ENCODE peak calls at places on chromosomes 4 and X, in seven cellular contexts. Q, V, E, F, S, H and O are unnamed samples.

GRCh38 chrX:129559800-129560199 is 19.7 kb downstream of the OCRL start:
- DNase-seq in Q (no peak), V (no peak), E (no peak), F (no peak), S (no peak), H (no peak), O (no peak)

GRCh38 chr4:110878413-110878812 is 255.5 kb upstream of the PITX2 start:
- DNase-seq in Q (no peak), V (no peak), E (no peak), F (no peak), S (no peak), H (no peak), O (no peak)

GRCh38 chr4:123064390-123064789 is 142.0 kb upstream of the NUDT6 start:
- DNase-seq in Q (no peak), V (no peak), E (no peak), F (peak), S (no peak), H (no peak), O (no peak)

GRCh38 chr4:56821394-56822263 is at the start of gene SPINK2:
- DNase-seq in Q (peak), V (peak), E (peak), F (no peak), S (no peak), H (peak), O (peak)

GRCh38 chrX:99091459-99091858 is 1318.6 kb downstream of the PCDH19 start:
- DNase-seq in Q (no peak), V (no peak), E (no peak), F (no peak), S (no peak), H (no peak), O (no peak)

GRCh38 chr4:120785202-120785601 is 137.3 kb downstream of the PRDM5 start:
- DNase-seq in Q (no peak), V (no peak), E (no peak), F (no peak), S (no peak), H (no peak), O (no peak)

GRCh38 chr4:13988347-13989265 is 361.1 kb upstream of the BOD1L1 start:
- DNase-seq in Q (no peak), V (no peak), E (no peak), F (no peak), S (no peak), H (no peak), O (no peak)

GRCh38 chrX:37812110-37812509 is 32.3 kb downstream of the CYBB start:
- DNase-seq in Q (no peak), V (no peak), E (no peak), F (no peak), S (no peak), H (no peak), O (no peak)

GRCh38 chr4:121656269-121656641 is 40.5 kb downstream of the ANXA5 start:
- DNase-seq in Q (peak), V (peak), E (no peak), F (peak), S (peak), H (no peak), O (no peak)

GRCh38 chr4:8228319-8229250 is 29.5 kb downstream of the SH3TC1 start:
- DNase-seq in Q (peak), V (no peak), E (peak), F (no peak), S (peak), H (no peak), O (peak)

GRCh38 chr4:87017580-87018061 is 82.8 kb downstream of the AFF1 start:
- DNase-seq in Q (peak), V (no peak), E (no peak), F (no peak), S (no peak), H (no peak), O (no peak)

GRCh38 chrX:48558270-48558669 is 16.0 kb upstream of the RBM3 start:
- DNase-seq in Q (no peak), V (no peak), E (no peak), F (no peak), S (no peak), H (no peak), O (no peak)

GRCh38 chrX:119093991-119094741 is 21.4 kb downstream of the CT47C1 start:
- DNase-seq in Q (no peak), V (no peak), E (no peak), F (peak), S (no peak), H (no peak), O (no peak)

GRCh38 chr4:147957446-147957845 is 225.6 kb downstream of the ARHGAP10 start:
- DNase-seq in Q (no peak), V (no peak), E (no peak), F (no peak), S (no peak), H (no peak), O (no peak)

GRCh38 chr4:100738388-100739165 is 220.8 kb upstream of the EMCN start:
- DNase-seq in Q (no peak), V (no peak), E (no peak), F (no peak), S (no peak), H (peak), O (no peak)

GRCh38 chrX:12899506-12899905 is 6.9 kb upstream of the TLR8 start:
- DNase-seq in Q (no peak), V (no peak), E (no peak), F (no peak), S (no peak), H (no peak), O (no peak)

GRCh38 chr4:35228318-35228717 is 1016.0 kb downstream of the ARAP2 start:
- DNase-seq in Q (no peak), V (no peak), E (no peak), F (no peak), S (no peak), H (no peak), O (no peak)

GRCh38 chr4:32145987-32146386 is 1425.8 kb downstream of the PCDH7 start:
- DNase-seq in Q (no peak), V (no peak), E (no peak), F (no peak), S (no peak), H (no peak), O (no peak)

GRCh38 chr4:71229477-71230257 is 109.2 kb upstream of the SLC4A4 start:
- DNase-seq in Q (peak), V (peak), E (no peak), F (peak), S (no peak), H (peak), O (no peak)

GRCh38 chrX:72123471-72124185 is 8.1 kb downstream of the RTL5 start:
- DNase-seq in Q (no peak), V (no peak), E (no peak), F (no peak), S (no peak), H (no peak), O (no peak)

GRCh38 chr4:90922174-90922573 is 795.0 kb downstream of the CCSER1 start:
- DNase-seq in Q (no peak), V (no peak), E (no peak), F (no peak), S (no peak), H (no peak), O (no peak)

GRCh38 chr4:108619372-108620100 is 840 bp upstream of the RPL34 start:
- DNase-seq in Q (peak), V (no peak), E (no peak), F (no peak), S (no peak), H (no peak), O (no peak)

GRCh38 chrX:136473663-136474062 is 14.1 kb upstream of the BRS3 start:
- DNase-seq in Q (no peak), V (no peak), E (no peak), F (no peak), S (no peak), H (no peak), O (no peak)

GRCh38 chrX:37357436-37357835 is 8.3 kb downstream of the PRRG1 start:
- DNase-seq in Q (no peak), V (no peak), E (no peak), F (no peak), S (no peak), H (no peak), O (no peak)

GRCh38 chrX:52558140-52558539 is 41.3 kb upstream of the XAGE1B start:
- DNase-seq in Q (no peak), V (no peak), E (no peak), F (peak), S (no peak), H (no peak), O (no peak)

GRCh38 chr4:12409507-12410190 is 981.0 kb upstream of the HS3ST1 start:
- DNase-seq in Q (no peak), V (no peak), E (no peak), F (no peak), S (no peak), H (no peak), O (no peak)

GRCh38 chrX:112218388-112218787 is 135.8 kb upstream of the TRPC5 start:
- DNase-seq in Q (no peak), V (no peak), E (no peak), F (no peak), S (no peak), H (no peak), O (no peak)

GRCh38 chrX:10769165-10769564 is 148.8 kb upstream of the MID1 start:
- DNase-seq in Q (peak), V (peak), E (peak), F (no peak), S (no peak), H (no peak), O (peak)

GRCh38 chr4:185878633-185879032 is 66.6 kb upstream of the SORBS2 start:
- DNase-seq in Q (no peak), V (no peak), E (no peak), F (no peak), S (no peak), H (no peak), O (no peak)

GRCh38 chr4:188328966-188329365 is 189.7 kb downstream of the TRIML1 start:
- DNase-seq in Q (no peak), V (no peak), E (no peak), F (no peak), S (no peak), H (no peak), O (no peak)

GRCh38 chrX:65241059-65241721 is 264.9 kb upstream of the ZC4H2 start:
- DNase-seq in Q (no peak), V (no peak), E (no peak), F (peak), S (no peak), H (no peak), O (no peak)

DNA sequence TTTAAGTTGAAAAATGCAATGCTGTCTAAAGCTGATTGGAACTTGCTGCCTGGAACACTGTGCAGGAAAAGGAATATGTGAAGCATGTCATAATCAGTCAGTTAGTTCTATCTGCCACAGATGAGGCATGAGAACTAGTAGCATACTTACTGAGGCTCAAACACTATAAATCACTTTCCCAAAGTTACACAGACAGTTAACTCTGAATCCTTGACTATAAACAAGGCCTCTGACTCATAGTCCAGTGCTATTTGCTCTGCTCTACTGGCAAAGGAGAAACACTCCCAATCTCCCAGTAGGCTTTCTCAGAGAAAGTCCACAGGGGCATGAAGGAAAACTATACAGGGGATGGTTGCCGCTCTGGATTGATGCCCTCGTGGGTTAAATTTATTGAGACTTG is 2078.4 kb upstream of the TENM3 start:
- DNase-seq in Q (no peak), V (no peak), E (no peak), F (peak), S (no peak), H (no peak), O (no peak)
- TF ChIP-seq TAF1 in Q (no peak), V (no peak), E (no peak), F (no peak), S (no peak), H (no peak), O (no peak)

GRCh38 chr4:15836362-15836761 is 58.2 kb downstream of the CD38 start:
- DNase-seq in Q (no peak), V (no peak), E (no peak), F (no peak), S (no peak), H (no peak), O (no peak)
- TF ChIP-seq TAF1 in Q (no peak), V (no peak), E (no peak), F (no peak), S (no peak), H (no peak), O (no peak)

GRCh38 chr4:174828845-174829701 is at the start of gene GLRA3:
- DNase-seq in Q (peak), V (peak), E (peak), F (peak), S (no peak), H (peak), O (no peak)
- TF ChIP-seq TAF1 in Q (no peak), V (no peak), E (no peak), F (no peak), S (no peak), H (peak), O (no peak)

GRCh38 chr4:152100378-152101201 is 339.8 kb upstream of the GATB start:
- DNase-seq in Q (no peak), V (no peak), E (peak), F (no peak), S (no peak), H (no peak), O (peak)
- TF ChIP-seq TAF1 in Q (no peak), V (no peak), E (no peak), F (no peak), S (no peak), H (no peak), O (no peak)

GRCh38 chrX:115642304-115642703 is 81.3 kb downstream of the PLS3 start:
- DNase-seq in Q (no peak), V (no peak), E (no peak), F (no peak), S (no peak), H (no peak), O (no peak)

GRCh38 chrX:115639481-115639880 is 78.5 kb downstream of the PLS3 start:
- DNase-seq in Q (no peak), V (no peak), E (no peak), F (no peak), S (no peak), H (no peak), O (no peak)

GRCh38 chrX:115642895-115643530 is 82.0 kb downstream of the PLS3 start:
- DNase-seq in Q (peak), V (peak), E (no peak), F (peak), S (peak), H (no peak), O (no peak)
- TF ChIP-seq TAF1 in Q (no peak), V (no peak), E (no peak), F (no peak), S (no peak), H (no peak), O (no peak)

GRCh38 chr4:153676491-153676890 is 7.6 kb upstream of the TLR2 start:
- DNase-seq in Q (no peak), V (no peak), E (no peak), F (no peak), S (no peak), H (no peak), O (no peak)
- TF ChIP-seq TAF1 in Q (no peak), V (no peak), E (no peak), F (no peak), S (no peak), H (no peak), O (no peak)

DNA sequence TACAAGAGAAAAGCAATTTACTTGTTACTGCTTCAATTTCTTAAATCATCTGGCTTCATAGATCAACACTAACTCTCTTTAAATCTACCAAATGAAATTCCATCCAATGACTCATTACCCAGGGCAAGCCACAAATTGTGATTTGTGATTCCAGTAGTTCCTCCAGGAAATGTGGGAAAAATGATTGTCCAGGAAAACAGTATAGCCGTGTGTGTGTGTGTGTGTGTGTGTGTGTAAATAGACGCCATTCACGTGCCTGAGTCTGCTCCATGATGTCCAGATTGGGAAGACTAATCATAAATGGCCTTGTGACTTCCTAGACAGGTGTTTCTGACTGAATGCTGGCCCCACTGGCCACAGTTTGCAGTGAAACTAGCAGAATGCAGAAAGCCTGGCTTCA is 121.3 kb downstream of the HS6ST2 start:
- DNase-seq in Q (no peak), V (no peak), E (no peak), F (no peak), S (no peak), H (no peak), O (no peak)
- TF ChIP-seq TAF1 in Q (no peak), V (no peak), E (no peak), F (no peak), S (no peak), H (no peak), O (no peak)

DNA sequence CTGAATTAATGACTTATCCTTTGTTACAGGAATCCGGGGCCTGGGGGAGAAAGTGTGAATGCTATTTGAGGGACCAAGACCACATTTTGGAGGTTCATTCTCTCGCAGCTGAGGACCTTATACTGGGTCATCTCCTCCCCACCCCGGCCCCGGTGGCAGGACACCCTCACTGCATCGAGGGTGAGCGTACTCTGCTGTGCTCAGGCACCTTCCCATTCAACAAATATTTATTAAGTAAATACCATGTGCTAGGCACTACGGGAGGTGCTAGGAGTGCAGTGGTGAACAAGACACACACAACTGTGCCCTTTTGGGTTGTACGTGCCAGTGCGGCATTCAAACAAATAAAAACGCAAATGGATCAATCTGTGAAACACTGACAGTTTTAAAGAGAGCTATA is 24.7 kb downstream of the ADGRG2 start:
- DNase-seq in Q (no peak), V (no peak), E (no peak), F (no peak), S (no peak), H (no peak), O (no peak)
- TF ChIP-seq TAF1 in Q (no peak), V (no peak), E (no peak), F (no peak), S (no peak), H (no peak), O (no peak)

DNA sequence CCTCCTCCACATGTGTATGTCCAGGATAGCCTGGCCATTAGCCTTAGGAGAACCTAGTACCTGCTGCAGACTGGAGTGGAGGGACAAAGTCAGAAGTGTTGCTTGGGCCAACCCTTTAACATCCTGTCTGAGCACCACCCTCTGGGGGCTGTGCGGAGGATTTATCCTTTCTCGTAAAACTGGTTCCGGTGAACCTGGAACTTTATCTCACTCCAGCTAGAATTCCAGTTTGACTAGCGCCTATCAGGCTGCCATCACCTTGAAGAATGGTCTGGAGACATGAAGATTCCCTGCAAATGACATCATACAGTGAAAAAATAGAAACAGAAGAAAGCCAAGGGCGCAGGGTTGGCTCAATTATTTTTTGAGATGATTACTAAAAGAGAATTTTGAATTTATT is 4.0 kb downstream of the TCEAL8 start:
- DNase-seq in Q (peak), V (no peak), E (no peak), F (no peak), S (no peak), H (no peak), O (no peak)
- TF ChIP-seq TAF1 in Q (no peak), V (no peak), E (no peak), F (no peak), S (no peak), H (no peak), O (no peak)

DNA sequence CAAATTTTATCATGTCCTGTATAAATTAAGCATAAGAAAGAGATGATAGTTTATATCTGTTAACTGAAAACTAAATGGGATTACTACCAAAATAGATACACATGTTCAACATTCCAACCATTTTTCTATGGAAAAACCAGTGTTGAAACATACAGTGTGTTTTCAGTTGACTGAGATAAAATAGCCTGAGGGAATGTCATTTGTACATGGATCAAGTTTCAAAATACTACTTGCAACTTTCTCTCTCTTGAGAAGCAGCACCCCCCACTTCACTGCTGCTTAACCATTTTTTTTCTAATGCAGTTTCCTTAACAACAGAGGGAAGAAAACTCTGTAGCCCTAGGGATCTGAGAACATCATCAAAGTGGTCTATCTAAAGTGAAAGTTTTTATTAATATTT is 70.8 kb downstream of the NPNT start:
- DNase-seq in Q (no peak), V (no peak), E (no peak), F (no peak), S (no peak), H (no peak), O (no peak)
- TF ChIP-seq TAF1 in Q (no peak), V (no peak), E (no peak), F (no peak), S (no peak), H (no peak), O (no peak)